ENCODE peak calls at places on chromosomes 3 and 15, in seven cellular contexts. One of them, this sample, is unnamed.

GRCh38 chr15:58951388-58952060 is 18.0 kb upstream of the SLTM start:
- DNase-seq in choroid plexus epithelial cell: peak; percentile 69
- DNase-seq in breast epithelium: no peak
- DNase-seq in dorsolateral prefrontal cortex: no peak
- DNase-seq in SK-MEL-5: no peak
- DNase-seq in ureter: no peak
- DNase-seq in DND-41: no peak
- DNase-seq in this sample: no peak

GRCh38 chr3:24493951-24494615 is 567 bp downstream of the THRB start:
- DNase-seq in ureter: peak; percentile 75
- DNase-seq in SK-MEL-5: no peak
- DNase-seq in dorsolateral prefrontal cortex: peak; percentile 73
- DNase-seq in choroid plexus epithelial cell: peak; percentile 38
- DNase-seq in DND-41: no peak
- DNase-seq in breast epithelium: peak; percentile 80
- DNase-seq in this sample: peak; percentile 55

GRCh38 chr3:56122911-56123310 is 345.4 kb downstream of the ERC2 start:
- DNase-seq in DND-41: no peak
- DNase-seq in ureter: no peak
- DNase-seq in breast epithelium: no peak
- DNase-seq in SK-MEL-5: no peak
- DNase-seq in choroid plexus epithelial cell: no peak
- DNase-seq in dorsolateral prefrontal cortex: no peak
- DNase-seq in this sample: no peak

GRCh38 chr3:43388188-43388587 is 101.8 kb downstream of the SNRK start:
- DNase-seq in breast epithelium: no peak
- DNase-seq in ureter: no peak
- DNase-seq in choroid plexus epithelial cell: no peak
- DNase-seq in dorsolateral prefrontal cortex: no peak
- DNase-seq in SK-MEL-5: no peak
- DNase-seq in DND-41: no peak
- DNase-seq in this sample: no peak

GRCh38 chr3:106120334-106120733 is 251.5 kb upstream of the CBLB start:
- DNase-seq in dorsolateral prefrontal cortex: no peak
- DNase-seq in ureter: no peak
- DNase-seq in SK-MEL-5: peak; percentile 68
- DNase-seq in DND-41: no peak
- DNase-seq in breast epithelium: no peak
- DNase-seq in choroid plexus epithelial cell: peak; percentile 34
- DNase-seq in this sample: no peak

GRCh38 chr3:149085828-149086231 is 503 bp downstream of the HLTF start:
- DNase-seq in DND-41: peak; percentile 48
- DNase-seq in breast epithelium: no peak
- DNase-seq in SK-MEL-5: peak; percentile 40
- DNase-seq in ureter: no peak
- DNase-seq in choroid plexus epithelial cell: peak; percentile 52
- DNase-seq in dorsolateral prefrontal cortex: no peak
- DNase-seq in this sample: no peak

GRCh38 chr15:86877171-86877631 is 797.5 kb downstream of the AGBL1 start:
- DNase-seq in breast epithelium: no peak
- DNase-seq in SK-MEL-5: no peak
- DNase-seq in dorsolateral prefrontal cortex: no peak
- DNase-seq in ureter: no peak
- DNase-seq in choroid plexus epithelial cell: no peak
- DNase-seq in DND-41: no peak
- DNase-seq in this sample: no peak

GRCh38 chr3:186451371-186451770 is 89.3 kb upstream of the DGKG start:
- DNase-seq in DND-41: no peak
- DNase-seq in SK-MEL-5: no peak
- DNase-seq in dorsolateral prefrontal cortex: no peak
- DNase-seq in choroid plexus epithelial cell: no peak
- DNase-seq in ureter: no peak
- DNase-seq in breast epithelium: no peak
- DNase-seq in this sample: no peak

GRCh38 chr15:40069178-40070165 is 30.5 kb upstream of the SRP14 start:
- DNase-seq in DND-41: peak; percentile 35
- DNase-seq in dorsolateral prefrontal cortex: peak; percentile 96
- DNase-seq in ureter: peak; percentile 94
- DNase-seq in SK-MEL-5: peak; percentile 88
- DNase-seq in choroid plexus epithelial cell: peak; percentile 50
- DNase-seq in breast epithelium: peak; percentile 99
- DNase-seq in this sample: peak; percentile 96

GRCh38 chr15:70192041-70192440 is 94.3 kb upstream of the TLE3 start:
- DNase-seq in SK-MEL-5: no peak
- DNase-seq in DND-41: no peak
- DNase-seq in ureter: no peak
- DNase-seq in dorsolateral prefrontal cortex: no peak
- DNase-seq in breast epithelium: no peak
- DNase-seq in choroid plexus epithelial cell: no peak
- DNase-seq in this sample: no peak

GRCh38 chr3:56980798-56981390 is 79.6 kb upstream of the SPATA12 start:
- DNase-seq in dorsolateral prefrontal cortex: peak; percentile 66
- DNase-seq in ureter: peak; percentile 56
- DNase-seq in SK-MEL-5: no peak
- DNase-seq in breast epithelium: no peak
- DNase-seq in DND-41: peak; percentile 26
- DNase-seq in choroid plexus epithelial cell: peak; percentile 97
- DNase-seq in this sample: peak; percentile 49

GRCh38 chr3:127632441-127632840 is 3.5 kb downstream of the PODXL2 start:
- DNase-seq in breast epithelium: no peak
- DNase-seq in choroid plexus epithelial cell: peak; percentile 15
- DNase-seq in dorsolateral prefrontal cortex: no peak
- DNase-seq in SK-MEL-5: no peak
- DNase-seq in ureter: no peak
- DNase-seq in DND-41: no peak
- DNase-seq in this sample: no peak

GRCh38 chr3:194956697-194957396 is 271.2 kb downstream of the FAM43A start:
- DNase-seq in DND-41: no peak
- DNase-seq in SK-MEL-5: no peak
- DNase-seq in breast epithelium: no peak
- DNase-seq in choroid plexus epithelial cell: no peak
- DNase-seq in ureter: peak; percentile 43
- DNase-seq in dorsolateral prefrontal cortex: no peak
- DNase-seq in this sample: no peak

GRCh38 chr3:294096-294495 is 97.5 kb downstream of the CHL1 start:
- DNase-seq in ureter: no peak
- DNase-seq in choroid plexus epithelial cell: no peak
- DNase-seq in breast epithelium: no peak
- DNase-seq in DND-41: no peak
- DNase-seq in SK-MEL-5: no peak
- DNase-seq in dorsolateral prefrontal cortex: no peak
- DNase-seq in this sample: no peak

GRCh38 chr15:101024111-101024695 is 105.0 kb downstream of the LRRK1 start:
- DNase-seq in dorsolateral prefrontal cortex: no peak
- DNase-seq in breast epithelium: no peak
- DNase-seq in SK-MEL-5: no peak
- DNase-seq in choroid plexus epithelial cell: peak; percentile 96
- DNase-seq in DND-41: no peak
- DNase-seq in ureter: peak; percentile 58
- DNase-seq in this sample: no peak

GRCh38 chr3:10941972-10942371 is 50.6 kb upstream of the SLC6A1 start:
- DNase-seq in dorsolateral prefrontal cortex: peak; percentile 36
- DNase-seq in breast epithelium: no peak
- DNase-seq in DND-41: peak; percentile 50
- DNase-seq in choroid plexus epithelial cell: peak; percentile 26
- DNase-seq in ureter: no peak
- DNase-seq in SK-MEL-5: peak; percentile 26
- DNase-seq in this sample: no peak

GRCh38 chr3:86954751-86955150 is 36.2 kb downstream of the VGLL3 start:
- DNase-seq in SK-MEL-5: no peak
- DNase-seq in DND-41: no peak
- DNase-seq in choroid plexus epithelial cell: no peak
- DNase-seq in dorsolateral prefrontal cortex: no peak
- DNase-seq in breast epithelium: no peak
- DNase-seq in ureter: no peak
- DNase-seq in this sample: no peak

GRCh38 chr3:150317469-150317868 is 90.6 kb upstream of the TSC22D2 start:
- DNase-seq in choroid plexus epithelial cell: no peak
- DNase-seq in breast epithelium: peak; percentile 63
- DNase-seq in SK-MEL-5: no peak
- DNase-seq in ureter: no peak
- DNase-seq in DND-41: no peak
- DNase-seq in dorsolateral prefrontal cortex: no peak
- DNase-seq in this sample: no peak

GRCh38 chr3:8757551-8758518 is 11.6 kb downstream of the OXTR start:
- DNase-seq in dorsolateral prefrontal cortex: no peak
- DNase-seq in DND-41: no peak
- DNase-seq in ureter: no peak
- DNase-seq in choroid plexus epithelial cell: peak; percentile 39
- DNase-seq in SK-MEL-5: peak; percentile 33
- DNase-seq in breast epithelium: no peak
- DNase-seq in this sample: no peak

GRCh38 chr15:66997212-66997611 is 68.2 kb upstream of the SMAD3 start:
- DNase-seq in SK-MEL-5: no peak
- DNase-seq in breast epithelium: no peak
- DNase-seq in choroid plexus epithelial cell: peak; percentile 78
- DNase-seq in dorsolateral prefrontal cortex: no peak
- DNase-seq in DND-41: no peak
- DNase-seq in ureter: no peak
- DNase-seq in this sample: no peak

GRCh38 chr3:65948833-65949573 is 89.7 kb downstream of the MAGI1 start:
- DNase-seq in breast epithelium: no peak
- DNase-seq in dorsolateral prefrontal cortex: no peak
- DNase-seq in SK-MEL-5: no peak
- DNase-seq in DND-41: no peak
- DNase-seq in ureter: no peak
- DNase-seq in choroid plexus epithelial cell: no peak
- DNase-seq in this sample: peak; percentile 38

GRCh38 chr3:127684871-127685707 is 12.3 kb downstream of the ABTB1 start:
- DNase-seq in dorsolateral prefrontal cortex: peak; percentile 35
- DNase-seq in DND-41: no peak
- DNase-seq in breast epithelium: peak; percentile 30
- DNase-seq in SK-MEL-5: peak; percentile 15
- DNase-seq in choroid plexus epithelial cell: no peak
- DNase-seq in ureter: no peak
- DNase-seq in this sample: no peak

GRCh38 chr3:192489579-192489978 is 237.8 kb downstream of the FGF12 start:
- DNase-seq in ureter: no peak
- DNase-seq in choroid plexus epithelial cell: no peak
- DNase-seq in breast epithelium: no peak
- DNase-seq in dorsolateral prefrontal cortex: no peak
- DNase-seq in SK-MEL-5: no peak
- DNase-seq in DND-41: no peak
- DNase-seq in this sample: no peak

GRCh38 chr15:59298255-59298856 is 74.3 kb downstream of the MYO1E start:
- DNase-seq in SK-MEL-5: no peak
- DNase-seq in DND-41: no peak
- DNase-seq in choroid plexus epithelial cell: no peak
- DNase-seq in breast epithelium: no peak
- DNase-seq in dorsolateral prefrontal cortex: no peak
- DNase-seq in ureter: no peak
- DNase-seq in this sample: no peak

GRCh38 chr15:91751611-91752010 is 101.9 kb upstream of the SLCO3A1 start:
- DNase-seq in dorsolateral prefrontal cortex: no peak
- DNase-seq in choroid plexus epithelial cell: no peak
- DNase-seq in DND-41: no peak
- DNase-seq in ureter: no peak
- DNase-seq in SK-MEL-5: no peak
- DNase-seq in breast epithelium: no peak
- DNase-seq in this sample: no peak

GRCh38 chr15:57033715-57034439 is 115.4 kb downstream of the TCF12 start:
- DNase-seq in choroid plexus epithelial cell: no peak
- DNase-seq in DND-41: no peak
- DNase-seq in breast epithelium: no peak
- DNase-seq in ureter: no peak
- DNase-seq in SK-MEL-5: no peak
- DNase-seq in dorsolateral prefrontal cortex: no peak
- DNase-seq in this sample: no peak

GRCh38 chr3:23676093-23676492 is 129.7 kb upstream of the UBE2E1 start:
- DNase-seq in choroid plexus epithelial cell: peak; percentile 14
- DNase-seq in ureter: no peak
- DNase-seq in breast epithelium: no peak
- DNase-seq in DND-41: no peak
- DNase-seq in SK-MEL-5: no peak
- DNase-seq in dorsolateral prefrontal cortex: no peak
- DNase-seq in this sample: no peak

GRCh38 chr3:193996641-193997089 is 139.3 kb upstream of the HES1 start:
- DNase-seq in DND-41: no peak
- DNase-seq in dorsolateral prefrontal cortex: no peak
- DNase-seq in ureter: no peak
- DNase-seq in SK-MEL-5: no peak
- DNase-seq in choroid plexus epithelial cell: no peak
- DNase-seq in breast epithelium: no peak
- DNase-seq in this sample: no peak

GRCh38 chr3:36484386-36484785 is 104.1 kb downstream of the STAC start:
- DNase-seq in dorsolateral prefrontal cortex: no peak
- DNase-seq in SK-MEL-5: no peak
- DNase-seq in choroid plexus epithelial cell: no peak
- DNase-seq in DND-41: no peak
- DNase-seq in breast epithelium: no peak
- DNase-seq in ureter: no peak
- DNase-seq in this sample: no peak

GRCh38 chr3:21551019-21551418 is 200.0 kb downstream of the ZNF385D start:
- DNase-seq in breast epithelium: no peak
- DNase-seq in choroid plexus epithelial cell: peak; percentile 9
- DNase-seq in dorsolateral prefrontal cortex: no peak
- DNase-seq in SK-MEL-5: peak; percentile 48
- DNase-seq in ureter: no peak
- DNase-seq in DND-41: no peak
- DNase-seq in this sample: no peak

GRCh38 chr3:185290266-185290665 is 36.4 kb upstream of the EHHADH start:
- DNase-seq in dorsolateral prefrontal cortex: no peak
- DNase-seq in DND-41: no peak
- DNase-seq in ureter: no peak
- DNase-seq in choroid plexus epithelial cell: no peak
- DNase-seq in SK-MEL-5: no peak
- DNase-seq in breast epithelium: no peak
- DNase-seq in this sample: no peak

GRCh38 chr15:99416191-99417188 is 149.3 kb upstream of the MEF2A start:
- DNase-seq in ureter: no peak
- DNase-seq in SK-MEL-5: no peak
- DNase-seq in choroid plexus epithelial cell: no peak
- DNase-seq in dorsolateral prefrontal cortex: no peak
- DNase-seq in DND-41: no peak
- DNase-seq in breast epithelium: no peak
- DNase-seq in this sample: no peak

GRCh38 chr15:67850336-67850735 is 10.5 kb upstream of the RNU6-1 start:
- DNase-seq in dorsolateral prefrontal cortex: no peak
- DNase-seq in ureter: no peak
- DNase-seq in choroid plexus epithelial cell: no peak
- DNase-seq in SK-MEL-5: no peak
- DNase-seq in DND-41: no peak
- DNase-seq in breast epithelium: no peak
- DNase-seq in this sample: no peak

GRCh38 chr3:9912294-9912935 is 4.5 kb upstream of the IL17RC start:
- DNase-seq in choroid plexus epithelial cell: peak; percentile 75
- DNase-seq in SK-MEL-5: no peak
- DNase-seq in dorsolateral prefrontal cortex: no peak
- DNase-seq in DND-41: no peak
- DNase-seq in breast epithelium: no peak
- DNase-seq in ureter: no peak
- DNase-seq in this sample: no peak

GRCh38 chr3:30779686-30780287 is 114.7 kb downstream of the GADL1 start:
- DNase-seq in choroid plexus epithelial cell: peak; percentile 61
- DNase-seq in ureter: no peak
- DNase-seq in DND-41: peak; percentile 61
- DNase-seq in breast epithelium: no peak
- DNase-seq in dorsolateral prefrontal cortex: no peak
- DNase-seq in SK-MEL-5: peak; percentile 71
- DNase-seq in this sample: no peak

GRCh38 chr15:40695469-40695910 is 516 bp downstream of the RAD51 start:
- DNase-seq in DND-41: no peak
- DNase-seq in choroid plexus epithelial cell: peak; percentile 48
- DNase-seq in SK-MEL-5: no peak
- DNase-seq in ureter: no peak
- DNase-seq in breast epithelium: no peak
- DNase-seq in dorsolateral prefrontal cortex: no peak
- DNase-seq in this sample: no peak